ENCODE peak calls at places on chromosomes 16 and 17, in ten cellular contexts. A is heart left ventricle, X is AG10803, H is upper lobe of right lung, W is fibroblast of mammary gland, N is AG04450, T is AG09309, J is endodermal cell, K is tibial artery, Z is fibroblast of pulmonary artery. C is an unnamed sample.

GRCh38 chr16:27752241-27752640 is 202.3 kb downstream of the KATNIP start:
- DNase-seq in A (no peak), X (no peak), H (no peak), W (no peak), N (no peak), T (no peak), J (no peak), K (no peak), Z (no peak), C (no peak)

GRCh38 chr16:74480150-74481029 is 59.1 kb upstream of the CLEC18B start:
- DNase-seq in A (peak; percentile 13), X (peak; percentile 60), H (no peak), W (peak; percentile 60), N (no peak), T (no peak), J (no peak), K (no peak), Z (peak; percentile 31), C (peak; percentile 65)

GRCh38 chr16:55257971-55258613 is 65.9 kb upstream of the IRX6 start:
- DNase-seq in A (peak; percentile 23), X (peak; percentile 71), H (peak; percentile 86), W (peak; percentile 50), N (no peak), T (peak; percentile 23), J (peak; percentile 93), K (peak; percentile 69), Z (peak; percentile 50), C (peak; percentile 49)

GRCh38 chr17:51572115-51572514 is 311.8 kb downstream of the UTP18 start:
- DNase-seq in A (no peak), X (no peak), H (no peak), W (no peak), N (no peak), T (no peak), J (no peak), K (no peak), Z (no peak), C (no peak)

GRCh38 chr16:48053346-48053745 is 102.4 kb downstream of the ABCC12 start:
- DNase-seq in A (no peak), X (peak; percentile 40), H (peak; percentile 70), W (peak; percentile 33), N (peak; percentile 32), T (no peak), J (peak; percentile 88), K (no peak), Z (peak; percentile 75), C (peak; percentile 90)

GRCh38 chr16:11025120-11025531 is 80.8 kb downstream of the CLEC16A start:
- DNase-seq in A (no peak), X (no peak), H (no peak), W (no peak), N (no peak), T (no peak), J (no peak), K (no peak), Z (no peak), C (no peak)

GRCh38 chr17:77164483-77165030 is 23.8 kb downstream of the SEC14L1 start:
- DNase-seq in A (peak; percentile 48), X (no peak), H (no peak), W (no peak), N (no peak), T (no peak), J (no peak), K (no peak), Z (no peak), C (no peak)

GRCh38 chr16:83899272-83899897 is 470 bp downstream of the MLYCD start:
- DNase-seq in A (peak; percentile 32), X (peak; percentile 61), H (peak; percentile 80), W (peak; percentile 52), N (peak; percentile 13), T (no peak), J (peak; percentile 82), K (peak; percentile 75), Z (peak; percentile 68), C (peak; percentile 59)

GRCh38 chr16:70758786-70759185 is 42.2 kb downstream of the VAC14 start:
- DNase-seq in A (no peak), X (no peak), H (no peak), W (no peak), N (no peak), T (no peak), J (no peak), K (no peak), Z (no peak), C (no peak)

GRCh38 chr16:11029948-11030347 is 85.6 kb downstream of the CLEC16A start:
- DNase-seq in A (no peak), X (no peak), H (no peak), W (no peak), N (peak; percentile 54), T (no peak), J (no peak), K (no peak), Z (no peak), C (peak; percentile 33)

DNA sequence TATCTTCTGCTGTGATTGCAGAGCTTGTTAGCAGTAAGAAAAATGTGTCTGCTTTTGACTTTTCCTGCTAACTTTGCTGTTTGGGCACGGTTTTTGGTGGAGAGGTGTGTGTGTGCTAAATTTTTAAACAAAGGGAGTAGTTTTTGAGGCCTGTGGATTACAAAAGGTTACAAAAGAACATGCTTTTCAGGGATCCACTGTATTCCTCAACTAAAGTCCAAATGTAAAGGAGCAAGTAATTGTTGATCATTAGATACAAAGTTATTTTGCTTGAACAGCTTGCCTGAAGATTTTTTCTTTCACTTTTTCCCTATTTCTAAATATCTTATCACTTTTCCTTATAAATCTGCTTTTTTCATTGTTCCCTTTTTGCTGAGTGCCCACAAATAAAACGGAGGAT is 2.0 kb downstream of the KPNB1 start:
- DNase-seq in A (no peak), X (no peak), H (no peak), W (no peak), N (no peak), T (no peak), J (no peak), K (no peak), Z (no peak), C (no peak)
- H3K4me3 ChIP-seq in A (no peak overlapping the region), X (no peak overlapping the region), H (no peak overlapping the region), W (peak overlapping the region; percentile 0), N (peak overlapping the region; percentile 81), T (no peak overlapping the region), J (peak overlapping the region; percentile 99), K (no peak overlapping the region), Z (peak overlapping the region; percentile 80), C (no peak overlapping the region)

GRCh38 chr16:57281791-57282190 is 2.7 kb downstream of the PLLP start:
- DNase-seq in A (no peak), X (no peak), H (no peak), W (no peak), N (no peak), T (no peak), J (no peak), K (no peak), Z (no peak), C (no peak)

GRCh38 chr16:57283956-57284205 is 591 bp downstream of the PLLP start:
- DNase-seq in A (no peak), X (no peak), H (no peak), W (no peak), N (no peak), T (no peak), J (no peak), K (no peak), Z (no peak), C (no peak)

GRCh38 chr16:57284206-57284951 is at the start of gene PLLP:
- DNase-seq in A (no peak), X (no peak), H (peak; percentile 85), W (no peak), N (no peak), T (no peak), J (peak; percentile 85), K (no peak), Z (no peak), C (peak; percentile 29)

GRCh38 chr16:57283214-57283955 is 1.1 kb downstream of the PLLP start:
- DNase-seq in A (no peak), X (no peak), H (peak; percentile 75), W (no peak), N (no peak), T (no peak), J (no peak), K (no peak), Z (no peak), C (no peak)

GRCh38 chr16:57282510-57283213 is 1.8 kb downstream of the PLLP start:
- DNase-seq in A (no peak), X (no peak), H (no peak), W (no peak), N (no peak), T (no peak), J (no peak), K (no peak), Z (no peak), C (no peak)
- H3K4me3 ChIP-seq in A (no peak overlapping the region), X (no peak overlapping the region), H (peak overlapping the region; percentile 70), W (no peak overlapping the region), N (no peak overlapping the region), T (no peak overlapping the region), J (no peak overlapping the region), K (no peak overlapping the region), Z (no peak overlapping the region), C (no peak overlapping the region)

DNA sequence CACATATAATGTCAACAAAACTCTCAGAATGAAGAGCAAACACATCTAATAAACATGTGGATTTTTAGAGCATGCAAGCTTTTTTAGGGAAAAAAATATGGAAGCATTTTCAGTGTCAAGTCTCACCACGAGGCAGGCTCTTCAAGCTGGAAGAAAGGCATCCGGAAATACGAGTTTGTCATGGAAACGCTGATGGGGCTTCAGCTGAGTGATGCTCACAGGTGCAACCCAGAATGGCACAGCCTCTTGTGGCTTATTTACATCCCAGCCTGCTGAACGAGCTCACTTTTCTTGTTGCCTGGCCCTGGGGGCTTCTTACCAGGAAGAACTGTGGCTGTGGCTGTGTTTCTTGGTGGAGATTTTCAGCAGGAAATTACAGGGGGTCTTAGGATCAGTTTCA is 24.1 kb upstream of the DYNLL2 start:
- DNase-seq in A (no peak), X (no peak), H (no peak), W (no peak), N (no peak), T (no peak), J (peak; percentile 49), K (no peak), Z (no peak), C (no peak)
- H3K4me3 ChIP-seq in A (no peak overlapping the region), X (no peak overlapping the region), H (no peak overlapping the region), W (no peak overlapping the region), N (no peak overlapping the region), T (no peak overlapping the region), J (no peak overlapping the region), K (no peak overlapping the region), Z (no peak overlapping the region), C (no peak overlapping the region)

GRCh38 chr17:43907425-43907981 is at the start of gene MPP2:
- DNase-seq in A (peak; percentile 74), X (peak; percentile 54), H (peak; percentile 75), W (peak; percentile 52), N (peak; percentile 26), T (no peak), J (peak; percentile 98), K (peak; percentile 85), Z (peak; percentile 66), C (peak; percentile 70)

GRCh38 chr17:43905985-43906852 is 1.1 kb downstream of the MPP2 start:
- DNase-seq in A (peak; percentile 74), X (peak; percentile 52), H (peak; percentile 77), W (peak; percentile 38), N (no peak), T (no peak), J (peak; percentile 99), K (peak; percentile 91), Z (peak; percentile 49), C (peak; percentile 52)

GRCh38 chr17:43908111-43908721 is 880 bp upstream of the MPP2 start:
- DNase-seq in A (peak; percentile 74), X (peak; percentile 74), H (no peak), W (peak; percentile 69), N (peak; percentile 18), T (peak; percentile 34), J (peak; percentile 91), K (peak; percentile 92), Z (peak; percentile 70), C (peak; percentile 75)

GRCh38 chr17:43905400-43905984 is 1.8 kb downstream of the MPP2 start:
- DNase-seq in A (no peak), X (no peak), H (no peak), W (no peak), N (no peak), T (no peak), J (no peak), K (no peak), Z (no peak), C (no peak)

GRCh38 chr17:43906951-43907424 is 348 bp downstream of the MPP2 start:
- DNase-seq in A (no peak), X (no peak), H (no peak), W (no peak), N (no peak), T (no peak), J (no peak), K (no peak), Z (no peak), C (no peak)
- H3K4me3 ChIP-seq in A (peak overlapping the region; percentile 85), X (peak overlapping the region; percentile 73), H (peak overlapping the region; percentile 54), W (peak overlapping the region; percentile 50), N (peak overlapping the region; percentile 68), T (peak overlapping the region; percentile 76), J (peak overlapping the region; percentile 72), K (peak overlapping the region; percentile 76), Z (peak overlapping the region; percentile 68), C (peak overlapping the region; percentile 83)